ENCODE peak calls at places on chromosomes 6 and 20, in ten cellular contexts. I is ovary; F is stimulated activated CD8-positive, alpha-beta memory T cell treated with anti-CD3 and anti-CD28 coated beads, Interleukin-4, amount 100 ng/mL, for 1 hour; C is CMK; J is HTR-8/SVneo; Q is HCT116; V is mucosa of descending colon; W is BJ; L is GM12865; G is NCI-H774. R is an unnamed sample.

GRCh38 chr6:150310539-150310938 is 58.3 kb upstream of the IYD start:
- DNase-seq in F (no peak), C (no peak), V (no peak), G (no peak), I (no peak), L (no peak), W (no peak), J (no peak), Q (no peak), R (no peak)

GRCh38 chr6:55758156-55758942 is 117.0 kb downstream of the BMP5 start:
- DNase-seq in C (no peak), G (peak), W (peak), F (no peak), J (peak), V (no peak), Q (no peak), L (no peak), I (no peak), R (peak)

GRCh38 chr6:52598123-52598823 is 21.4 kb upstream of the TRAM2 start:
- DNase-seq in Q (peak), J (peak), V (peak), I (peak), G (no peak), W (no peak), L (peak), F (no peak), C (no peak), R (peak)

GRCh38 chr6:111737065-111737521 is 131.4 kb upstream of the TRAF3IP2 start:
- DNase-seq in I (no peak), V (no peak), Q (no peak), G (peak), F (no peak), W (peak), L (peak), J (no peak), C (no peak), R (peak)

GRCh38 chr6:43029120-43029519 is 7.7 kb downstream of the RRP36 start:
- DNase-seq in J (no peak), C (no peak), I (no peak), Q (no peak), L (no peak), W (no peak), V (no peak), G (no peak), F (no peak), R (no peak)

GRCh38 chr6:39942903-39943580 is 8.8 kb upstream of the MOCS1 start:
- DNase-seq in W (no peak), Q (no peak), G (no peak), L (no peak), F (no peak), V (no peak), C (no peak), J (no peak), I (no peak), R (no peak)

GRCh38 chr6:127518212-127518709 is 874 bp downstream of the MTCL3 start:
- DNase-seq in I (no peak), C (no peak), W (no peak), J (no peak), L (no peak), V (no peak), Q (no peak), G (peak), F (no peak), R (no peak)

GRCh38 chr6:37698264-37699137 is 818 bp upstream of the MDGA1 start:
- DNase-seq in C (no peak), J (no peak), V (peak), W (no peak), F (peak), Q (peak), L (peak), I (peak), G (peak), R (peak)

GRCh38 chr6:44289726-44290125 is 19.5 kb downstream of the TMEM151B start:
- DNase-seq in L (no peak), C (no peak), I (no peak), V (no peak), F (no peak), J (no peak), W (no peak), G (no peak), Q (no peak), R (no peak)

GRCh38 chr6:100999034-100999597 is 118.0 kb upstream of the ASCC3 start:
- DNase-seq in V (no peak), W (no peak), Q (no peak), G (no peak), I (no peak), F (no peak), J (no peak), L (no peak), C (no peak), R (no peak)

GRCh38 chr6:101740631-101741030 is 347.1 kb downstream of the GRIK2 start:
- DNase-seq in I (no peak), C (no peak), L (no peak), F (no peak), W (no peak), Q (no peak), G (no peak), V (no peak), J (no peak), R (no peak)

GRCh38 chr6:67736816-67737215 is 898.3 kb upstream of the ADGRB3 start:
- DNase-seq in V (no peak), W (no peak), J (no peak), G (no peak), I (no peak), F (no peak), C (no peak), L (no peak), Q (no peak), R (no peak)

GRCh38 chr6:9699890-9700289 is 715.0 kb downstream of the TFAP2A start:
- DNase-seq in Q (no peak), G (no peak), V (no peak), I (no peak), J (no peak), C (no peak), W (no peak), L (peak), F (no peak), R (peak)

GRCh38 chr6:166333172-166333995 is 9.0 kb downstream of the SFT2D1 start:
- DNase-seq in W (no peak), J (no peak), F (no peak), C (no peak), V (no peak), L (peak), G (no peak), Q (no peak), I (no peak), R (no peak)

GRCh38 chr6:132401120-132401940 is at the start of gene MOXD1:
- DNase-seq in W (no peak), V (peak), G (peak), L (peak), C (no peak), Q (no peak), J (peak), F (no peak), I (no peak), R (peak)

GRCh38 chr20:31923388-31924271 is 28.2 kb downstream of the PDRG1 start:
- DNase-seq in G (no peak), W (no peak), Q (no peak), L (peak), F (no peak), V (no peak), C (no peak), I (no peak), J (peak), R (no peak)

GRCh38 chr6:75815756-75816155 is 66.7 kb downstream of the MYO6 start:
- DNase-seq in G (no peak), C (no peak), Q (no peak), J (no peak), I (no peak), F (no peak), W (no peak), V (no peak), L (no peak), R (peak)

GRCh38 chr20:48932375-48932941 is 10.9 kb downstream of the ARFGEF2 start:
- DNase-seq in J (peak), V (no peak), Q (no peak), G (no peak), W (no peak), C (no peak), L (no peak), I (no peak), F (no peak), R (peak)

GRCh38 chr20:25059487-25059820 is 1.5 kb upstream of the ACSS1 start:
- DNase-seq in V (no peak), W (no peak), F (no peak), Q (no peak), I (no peak), L (no peak), G (no peak), C (no peak), J (no peak), R (no peak)

GRCh38 chr6:92433911-92434310 is 985.4 kb downstream of the EPHA7 start:
- DNase-seq in F (no peak), C (no peak), I (no peak), J (no peak), L (no peak), V (no peak), G (no peak), W (no peak), Q (no peak), R (no peak)

GRCh38 chr20:47620808-47621805 is 119.4 kb downstream of the NCOA3 start:
- DNase-seq in F (no peak), W (no peak), L (peak), J (peak), G (peak), C (peak), I (no peak), V (no peak), Q (peak), R (peak)

GRCh38 chr6:117050301-117050700 is 173.3 kb downstream of the RFX6 start:
- DNase-seq in C (no peak), Q (no peak), I (no peak), F (no peak), V (no peak), W (no peak), G (no peak), L (no peak), J (no peak), R (no peak)

GRCh38 chr20:41833739-41834138 is 215.6 kb upstream of the CHD6 start:
- DNase-seq in J (no peak), L (no peak), G (no peak), C (no peak), I (no peak), W (no peak), F (no peak), V (no peak), Q (no peak), R (no peak)

GRCh38 chr20:57394087-57395082 is 3.2 kb downstream of the RBM38 start:
- DNase-seq in G (no peak), J (no peak), F (no peak), Q (no peak), C (no peak), I (peak), L (no peak), W (no peak), V (peak), R (no peak)